ENCODE peak calls at places on chromosomes 1 and 21, in eight cellular contexts. J, Y, A, P, I, D, R and E are unnamed samples.

GRCh38 chr1:75023005-75023404 is 111.2 kb upstream of the LHX8 start:
- DNase-seq in J (no peak), Y (no peak), A (no peak), P (no peak), I (no peak), D (no peak), R (no peak), E (no peak)

GRCh38 chr21:36545776-36546511 is 66.0 kb upstream of the CLDN14 start:
- DNase-seq in J (no peak), Y (no peak), A (no peak), P (no peak), I (no peak), D (no peak), R (no peak), E (no peak)

GRCh38 chr21:44428281-44428942 is 26.9 kb upstream of the LRRC3 start:
- DNase-seq in J (no peak), Y (no peak), A (peak), P (peak), I (peak), D (no peak), R (no peak), E (peak)

GRCh38 chr1:62325076-62325475 is 5.8 kb upstream of the KANK4 start:
- DNase-seq in J (peak), Y (peak), A (no peak), P (no peak), I (no peak), D (peak), R (no peak), E (no peak)

GRCh38 chr1:16151200-16151708 is 4.6 kb downstream of the EPHA2 start:
- DNase-seq in J (no peak), Y (no peak), A (peak), P (no peak), I (no peak), D (no peak), R (peak), E (peak)

GRCh38 chr21:18832950-18833349 is 429.4 kb upstream of the TMPRSS15 start:
- DNase-seq in J (peak), Y (no peak), A (no peak), P (no peak), I (no peak), D (no peak), R (no peak), E (peak)

GRCh38 chr1:13516606-13517005 is 2.8 kb upstream of the LRRC38 start:
- DNase-seq in J (no peak), Y (no peak), A (no peak), P (no peak), I (no peak), D (no peak), R (no peak), E (no peak)

GRCh38 chr1:87632232-87632631 is 303.6 kb downstream of the LMO4 start:
- DNase-seq in J (no peak), Y (no peak), A (no peak), P (no peak), I (no peak), D (no peak), R (no peak), E (no peak)

GRCh38 chr1:51516639-51517158 is 2.4 kb downstream of the EPS15 start:
- DNase-seq in J (no peak), Y (no peak), A (peak), P (no peak), I (no peak), D (no peak), R (no peak), E (no peak)

GRCh38 chr1:3101127-3101939 is 32.3 kb downstream of the PRDM16 start:
- DNase-seq in J (no peak), Y (no peak), A (no peak), P (no peak), I (no peak), D (no peak), R (peak), E (no peak)

GRCh38 chr1:6962390-6962955 is 177.2 kb downstream of the CAMTA1 start:
- DNase-seq in J (no peak), Y (peak), A (peak), P (peak), I (peak), D (peak), R (peak), E (peak)

GRCh38 chr21:39657091-39657689 is 44.5 kb downstream of the B3GALT5 start:
- DNase-seq in J (no peak), Y (no peak), A (no peak), P (no peak), I (no peak), D (no peak), R (no peak), E (no peak)

GRCh38 chr21:43971201-43971991 is 40.7 kb upstream of the TRAPPC10 start:
- DNase-seq in J (no peak), Y (no peak), A (no peak), P (no peak), I (no peak), D (no peak), R (no peak), E (no peak)

GRCh38 chr1:31539329-31539728 is 37.0 kb upstream of the TINAGL1 start:
- DNase-seq in J (no peak), Y (no peak), A (no peak), P (no peak), I (no peak), D (no peak), R (no peak), E (no peak)

GRCh38 chr1:43867946-43868740 is 65.5 kb upstream of the ARTN start:
- DNase-seq in J (no peak), Y (no peak), A (no peak), P (no peak), I (no peak), D (no peak), R (no peak), E (no peak)

GRCh38 chr1:56890229-56890628 is 35.6 kb downstream of the C8A start:
- DNase-seq in J (no peak), Y (no peak), A (no peak), P (no peak), I (no peak), D (no peak), R (no peak), E (no peak)